ENCODE peak calls at places on chromosomes 12 and 14, in seven cellular contexts. L is mesothelial cell of epicardium, F is cerebellum, I is fibroblast of lung, O is AG09309, Q is ELF-1, S is SW 1271. T is an unnamed sample.

GRCh38 chr14:74910556-74910955 is 12.5 kb downstream of the RPS6KL1 start:
- DNase-seq in S (no peak), Q (no peak), F (no peak), I (no peak), O (no peak), L (no peak), T (peak)

GRCh38 chr12:98343002-98343567 is 172.3 kb upstream of the TMPO start:
- DNase-seq in L (no peak), Q (no peak), S (no peak), O (no peak), F (no peak), I (no peak), T (no peak)

GRCh38 chr14:37985826-37986470 is 221.8 kb upstream of the SSTR1 start:
- DNase-seq in O (peak), L (no peak), F (no peak), Q (peak), I (peak), S (peak), T (peak)

GRCh38 chr12:47085815-47086252 is 6.1 kb upstream of the AMIGO2 start:
- DNase-seq in Q (peak), S (peak), L (no peak), O (no peak), I (peak), F (no peak), T (peak)

GRCh38 chr14:57486767-57487379 is 6.8 kb downstream of the CCDC198 start:
- DNase-seq in F (peak), L (no peak), S (peak), I (peak), O (no peak), Q (peak), T (peak)

GRCh38 chr12:27460471-27460978 is 14.0 kb downstream of the SMCO2 start:
- DNase-seq in Q (no peak), S (peak), O (no peak), F (no peak), I (no peak), L (no peak), T (no peak)

GRCh38 chr14:63777024-63777423 is 49.2 kb upstream of the SGPP1 start:
- DNase-seq in F (no peak), I (peak), L (no peak), S (peak), O (peak), Q (no peak), T (no peak)

GRCh38 chr12:19482036-19482435 is 42.7 kb downstream of the AEBP2 start:
- DNase-seq in S (no peak), O (no peak), L (no peak), Q (no peak), F (no peak), I (no peak), T (no peak)

GRCh38 chr12:30880061-30880460 is 46.5 kb upstream of the TSPAN11 start:
- DNase-seq in Q (peak), O (no peak), L (no peak), S (no peak), I (peak), F (no peak), T (no peak)

GRCh38 chr14:72788255-72788654 is 105.6 kb downstream of the DPF3 start:
- DNase-seq in I (no peak), Q (peak), L (no peak), S (no peak), O (no peak), F (no peak), T (no peak)

GRCh38 chr12:31849090-31849687 is 110.0 kb upstream of the RESF1 start:
- DNase-seq in S (no peak), F (no peak), Q (no peak), L (no peak), O (no peak), I (peak), T (peak)

GRCh38 chr12:5945071-5946008 is at the start of gene ANO2:
- DNase-seq in L (peak), F (no peak), I (no peak), Q (peak), O (no peak), S (no peak), T (no peak)

GRCh38 chr12:13405961-13406703 is 209.6 kb downstream of the EMP1 start:
- DNase-seq in S (no peak), F (no peak), I (no peak), Q (no peak), O (no peak), L (no peak), T (no peak)

GRCh38 chr12:49345048-49345839 is 1.4 kb upstream of the DNAJC22 start:
- DNase-seq in S (no peak), I (no peak), F (peak), O (no peak), Q (no peak), L (peak), T (no peak)

T was measured in erythroblast.